ENCODE peak calls at places on chromosomes 13 and 19, in eight cellular contexts. One of them, this sample, is unnamed.

GRCh38 chr13:94339116-94339687 is 140.3 kb downstream of the DCT start:
- DNase-seq in RPMI8226: no peak
- DNase-seq in A172: no peak
- DNase-seq in T-helper 17 cell: no peak
- DNase-seq in Jurkat, Clone E6-1: no peak
- DNase-seq in NCI-H1105: no peak
- DNase-seq in activated naive CD4-positive, alpha-beta T cell treated with anti-CD3 and anti-CD28 coated beads for 36 hours: no peak
- DNase-seq in PC-3: no peak
- DNase-seq in this sample: no peak

GRCh38 chr19:9535934-9536333 is 2.5 kb downstream of the ZNF426 start:
- DNase-seq in RPMI8226: no peak
- DNase-seq in A172: no peak
- DNase-seq in T-helper 17 cell: no peak
- DNase-seq in Jurkat, Clone E6-1: no peak
- DNase-seq in NCI-H1105: no peak
- DNase-seq in activated naive CD4-positive, alpha-beta T cell treated with anti-CD3 and anti-CD28 coated beads for 36 hours: no peak
- DNase-seq in PC-3: no peak
- DNase-seq in this sample: no peak

GRCh38 chr19:18418034-18418724 is 1.0 kb upstream of the SSBP4 start:
- DNase-seq in RPMI8226: peak
- DNase-seq in A172: no peak
- DNase-seq in T-helper 17 cell: no peak
- DNase-seq in Jurkat, Clone E6-1: no peak
- DNase-seq in NCI-H1105: no peak
- DNase-seq in activated naive CD4-positive, alpha-beta T cell treated with anti-CD3 and anti-CD28 coated beads for 36 hours: no peak
- DNase-seq in PC-3: no peak
- DNase-seq in this sample: peak

GRCh38 chr19:48991823-48992570 is 1.1 kb downstream of the GYS1 start:
- DNase-seq in RPMI8226: no peak
- DNase-seq in A172: peak
- DNase-seq in T-helper 17 cell: no peak
- DNase-seq in Jurkat, Clone E6-1: no peak
- DNase-seq in NCI-H1105: no peak
- DNase-seq in activated naive CD4-positive, alpha-beta T cell treated with anti-CD3 and anti-CD28 coated beads for 36 hours: no peak
- DNase-seq in PC-3: peak
- DNase-seq in this sample: peak

GRCh38 chr19:45050036-45050435 is 11.2 kb downstream of the CLASRP start:
- DNase-seq in RPMI8226: no peak
- DNase-seq in A172: no peak
- DNase-seq in T-helper 17 cell: no peak
- DNase-seq in Jurkat, Clone E6-1: no peak
- DNase-seq in NCI-H1105: no peak
- DNase-seq in activated naive CD4-positive, alpha-beta T cell treated with anti-CD3 and anti-CD28 coated beads for 36 hours: no peak
- DNase-seq in PC-3: no peak
- DNase-seq in this sample: no peak

GRCh38 chr13:32938907-32939306 is 77.3 kb upstream of the KL start:
- DNase-seq in RPMI8226: no peak
- DNase-seq in A172: peak
- DNase-seq in T-helper 17 cell: no peak
- DNase-seq in Jurkat, Clone E6-1: no peak
- DNase-seq in NCI-H1105: no peak
- DNase-seq in activated naive CD4-positive, alpha-beta T cell treated with anti-CD3 and anti-CD28 coated beads for 36 hours: no peak
- DNase-seq in PC-3: peak
- DNase-seq in this sample: no peak

GRCh38 chr13:96617528-96617927 is 376.7 kb downstream of the OXGR1 start:
- DNase-seq in RPMI8226: no peak
- DNase-seq in A172: no peak
- DNase-seq in T-helper 17 cell: no peak
- DNase-seq in Jurkat, Clone E6-1: no peak
- DNase-seq in NCI-H1105: no peak
- DNase-seq in activated naive CD4-positive, alpha-beta T cell treated with anti-CD3 and anti-CD28 coated beads for 36 hours: no peak
- DNase-seq in PC-3: no peak
- DNase-seq in this sample: no peak

GRCh38 chr13:48595330-48596127 is 58.2 kb upstream of the CYSLTR2 start:
- DNase-seq in RPMI8226: peak
- DNase-seq in A172: peak
- DNase-seq in T-helper 17 cell: peak
- DNase-seq in Jurkat, Clone E6-1: peak
- DNase-seq in NCI-H1105: no peak
- DNase-seq in activated naive CD4-positive, alpha-beta T cell treated with anti-CD3 and anti-CD28 coated beads for 36 hours: peak
- DNase-seq in PC-3: peak
- DNase-seq in this sample: peak

GRCh38 chr19:53254451-53255341 is at the start of gene ZNF677:
- DNase-seq in RPMI8226: no peak
- DNase-seq in A172: peak
- DNase-seq in T-helper 17 cell: peak
- DNase-seq in Jurkat, Clone E6-1: no peak
- DNase-seq in NCI-H1105: no peak
- DNase-seq in activated naive CD4-positive, alpha-beta T cell treated with anti-CD3 and anti-CD28 coated beads for 36 hours: peak
- DNase-seq in PC-3: peak
- DNase-seq in this sample: peak

GRCh38 chr13:27449081-27449603 is 1.2 kb downstream of the MTIF3 start:
- DNase-seq in RPMI8226: no peak
- DNase-seq in A172: no peak
- DNase-seq in T-helper 17 cell: no peak
- DNase-seq in Jurkat, Clone E6-1: no peak
- DNase-seq in NCI-H1105: no peak
- DNase-seq in activated naive CD4-positive, alpha-beta T cell treated with anti-CD3 and anti-CD28 coated beads for 36 hours: no peak
- DNase-seq in PC-3: peak
- DNase-seq in this sample: no peak

GRCh38 chr19:29687244-29687896 is 22.1 kb downstream of the PLEKHF1 start:
- DNase-seq in RPMI8226: no peak
- DNase-seq in A172: peak
- DNase-seq in T-helper 17 cell: no peak
- DNase-seq in Jurkat, Clone E6-1: no peak
- DNase-seq in NCI-H1105: no peak
- DNase-seq in activated naive CD4-positive, alpha-beta T cell treated with anti-CD3 and anti-CD28 coated beads for 36 hours: peak
- DNase-seq in PC-3: peak
- DNase-seq in this sample: no peak

GRCh38 chr13:24118576-24118975 is 41.9 kb upstream of the SPATA13 start:
- DNase-seq in RPMI8226: no peak
- DNase-seq in A172: no peak
- DNase-seq in T-helper 17 cell: no peak
- DNase-seq in Jurkat, Clone E6-1: peak
- DNase-seq in NCI-H1105: no peak
- DNase-seq in activated naive CD4-positive, alpha-beta T cell treated with anti-CD3 and anti-CD28 coated beads for 36 hours: no peak
- DNase-seq in PC-3: no peak
- DNase-seq in this sample: no peak

GRCh38 chr13:97535619-97536018 is 101.7 kb downstream of the RAP2A start:
- DNase-seq in RPMI8226: no peak
- DNase-seq in A172: peak
- DNase-seq in T-helper 17 cell: no peak
- DNase-seq in Jurkat, Clone E6-1: no peak
- DNase-seq in NCI-H1105: no peak
- DNase-seq in activated naive CD4-positive, alpha-beta T cell treated with anti-CD3 and anti-CD28 coated beads for 36 hours: no peak
- DNase-seq in PC-3: peak
- DNase-seq in this sample: no peak

GRCh38 chr13:45695198-45695730 is 6.9 kb upstream of the CBY2 start:
- DNase-seq in RPMI8226: no peak
- DNase-seq in A172: no peak
- DNase-seq in T-helper 17 cell: no peak
- DNase-seq in Jurkat, Clone E6-1: no peak
- DNase-seq in NCI-H1105: no peak
- DNase-seq in activated naive CD4-positive, alpha-beta T cell treated with anti-CD3 and anti-CD28 coated beads for 36 hours: peak
- DNase-seq in PC-3: no peak
- DNase-seq in this sample: peak

GRCh38 chr19:36371886-36372285 is 7.1 kb downstream of the ZFP14 start:
- DNase-seq in RPMI8226: no peak
- DNase-seq in A172: no peak
- DNase-seq in T-helper 17 cell: no peak
- DNase-seq in Jurkat, Clone E6-1: no peak
- DNase-seq in NCI-H1105: no peak
- DNase-seq in activated naive CD4-positive, alpha-beta T cell treated with anti-CD3 and anti-CD28 coated beads for 36 hours: no peak
- DNase-seq in PC-3: no peak
- DNase-seq in this sample: no peak

GRCh38 chr19:13597625-13598024 is 91.3 kb upstream of the CACNA1A start:
- DNase-seq in RPMI8226: peak
- DNase-seq in A172: peak
- DNase-seq in T-helper 17 cell: no peak
- DNase-seq in Jurkat, Clone E6-1: peak
- DNase-seq in NCI-H1105: peak
- DNase-seq in activated naive CD4-positive, alpha-beta T cell treated with anti-CD3 and anti-CD28 coated beads for 36 hours: peak
- DNase-seq in PC-3: peak
- DNase-seq in this sample: peak

GRCh38 chr13:98267080-98267912 is 90.2 kb upstream of the RNF113B start:
- DNase-seq in RPMI8226: no peak
- DNase-seq in A172: no peak
- DNase-seq in T-helper 17 cell: no peak
- DNase-seq in Jurkat, Clone E6-1: no peak
- DNase-seq in NCI-H1105: no peak
- DNase-seq in activated naive CD4-positive, alpha-beta T cell treated with anti-CD3 and anti-CD28 coated beads for 36 hours: no peak
- DNase-seq in PC-3: no peak
- DNase-seq in this sample: peak

GRCh38 chr19:32397736-32398135 is 7.8 kb upstream of the DPY19L3 start:
- DNase-seq in RPMI8226: no peak
- DNase-seq in A172: peak
- DNase-seq in T-helper 17 cell: no peak
- DNase-seq in Jurkat, Clone E6-1: no peak
- DNase-seq in NCI-H1105: no peak
- DNase-seq in activated naive CD4-positive, alpha-beta T cell treated with anti-CD3 and anti-CD28 coated beads for 36 hours: no peak
- DNase-seq in PC-3: peak
- DNase-seq in this sample: no peak

GRCh38 chr19:39212377-39212742 is 8.3 kb upstream of the SYCN start:
- DNase-seq in RPMI8226: peak
- DNase-seq in A172: peak
- DNase-seq in T-helper 17 cell: no peak
- DNase-seq in Jurkat, Clone E6-1: peak
- DNase-seq in NCI-H1105: no peak
- DNase-seq in activated naive CD4-positive, alpha-beta T cell treated with anti-CD3 and anti-CD28 coated beads for 36 hours: peak
- DNase-seq in PC-3: peak
- DNase-seq in this sample: peak

GRCh38 chr19:4316940-4317339 is 12.5 kb downstream of the FSD1 start:
- DNase-seq in RPMI8226: no peak
- DNase-seq in A172: no peak
- DNase-seq in T-helper 17 cell: no peak
- DNase-seq in Jurkat, Clone E6-1: no peak
- DNase-seq in NCI-H1105: no peak
- DNase-seq in activated naive CD4-positive, alpha-beta T cell treated with anti-CD3 and anti-CD28 coated beads for 36 hours: no peak
- DNase-seq in PC-3: no peak
- DNase-seq in this sample: no peak

GRCh38 chr19:4082172-4082571 is 15.5 kb upstream of the ZBTB7A start:
- DNase-seq in RPMI8226: no peak
- DNase-seq in A172: no peak
- DNase-seq in T-helper 17 cell: no peak
- DNase-seq in Jurkat, Clone E6-1: no peak
- DNase-seq in NCI-H1105: no peak
- DNase-seq in activated naive CD4-positive, alpha-beta T cell treated with anti-CD3 and anti-CD28 coated beads for 36 hours: no peak
- DNase-seq in PC-3: no peak
- DNase-seq in this sample: no peak

GRCh38 chr19:46015961-46016425 is 6.9 kb downstream of the PGLYRP1 start:
- DNase-seq in RPMI8226: no peak
- DNase-seq in A172: no peak
- DNase-seq in T-helper 17 cell: peak
- DNase-seq in Jurkat, Clone E6-1: no peak
- DNase-seq in NCI-H1105: no peak
- DNase-seq in activated naive CD4-positive, alpha-beta T cell treated with anti-CD3 and anti-CD28 coated beads for 36 hours: peak
- DNase-seq in PC-3: no peak
- DNase-seq in this sample: no peak

GRCh38 chr19:38046254-38047047 is 139.4 kb downstream of the SIPA1L3 start:
- DNase-seq in RPMI8226: peak
- DNase-seq in A172: no peak
- DNase-seq in T-helper 17 cell: no peak
- DNase-seq in Jurkat, Clone E6-1: no peak
- DNase-seq in NCI-H1105: no peak
- DNase-seq in activated naive CD4-positive, alpha-beta T cell treated with anti-CD3 and anti-CD28 coated beads for 36 hours: peak
- DNase-seq in PC-3: no peak
- DNase-seq in this sample: peak

GRCh38 chr19:42076375-42076944 is 494 bp downstream of the ZNF574 start:
- DNase-seq in RPMI8226: no peak
- DNase-seq in A172: no peak
- DNase-seq in T-helper 17 cell: peak
- DNase-seq in Jurkat, Clone E6-1: no peak
- DNase-seq in NCI-H1105: no peak
- DNase-seq in activated naive CD4-positive, alpha-beta T cell treated with anti-CD3 and anti-CD28 coated beads for 36 hours: peak
- DNase-seq in PC-3: peak
- DNase-seq in this sample: peak

GRCh38 chr13:41696163-41697003 is 239.0 kb downstream of the RGCC start:
- DNase-seq in RPMI8226: no peak
- DNase-seq in A172: peak
- DNase-seq in T-helper 17 cell: no peak
- DNase-seq in Jurkat, Clone E6-1: no peak
- DNase-seq in NCI-H1105: no peak
- DNase-seq in activated naive CD4-positive, alpha-beta T cell treated with anti-CD3 and anti-CD28 coated beads for 36 hours: no peak
- DNase-seq in PC-3: peak
- DNase-seq in this sample: peak

GRCh38 chr19:372306-372890 is 27.8 kb upstream of the MIER2 start:
- DNase-seq in RPMI8226: peak
- DNase-seq in A172: peak
- DNase-seq in T-helper 17 cell: no peak
- DNase-seq in Jurkat, Clone E6-1: peak
- DNase-seq in NCI-H1105: no peak
- DNase-seq in activated naive CD4-positive, alpha-beta T cell treated with anti-CD3 and anti-CD28 coated beads for 36 hours: no peak
- DNase-seq in PC-3: no peak
- DNase-seq in this sample: no peak

GRCh38 chr19:12555456-12555930 is 4.2 kb upstream of the ZNF564 start:
- DNase-seq in RPMI8226: no peak
- DNase-seq in A172: no peak
- DNase-seq in T-helper 17 cell: no peak
- DNase-seq in Jurkat, Clone E6-1: no peak
- DNase-seq in NCI-H1105: no peak
- DNase-seq in activated naive CD4-positive, alpha-beta T cell treated with anti-CD3 and anti-CD28 coated beads for 36 hours: no peak
- DNase-seq in PC-3: no peak
- DNase-seq in this sample: no peak

GRCh38 chr19:1683869-1684572 is 31.6 kb upstream of the TCF3 start:
- DNase-seq in RPMI8226: no peak
- DNase-seq in A172: no peak
- DNase-seq in T-helper 17 cell: no peak
- DNase-seq in Jurkat, Clone E6-1: no peak
- DNase-seq in NCI-H1105: no peak
- DNase-seq in activated naive CD4-positive, alpha-beta T cell treated with anti-CD3 and anti-CD28 coated beads for 36 hours: no peak
- DNase-seq in PC-3: no peak
- DNase-seq in this sample: no peak

GRCh38 chr19:35161434-35161743 is 6.9 kb downstream of the FXYD5 start:
- DNase-seq in RPMI8226: no peak
- DNase-seq in A172: no peak
- DNase-seq in T-helper 17 cell: no peak
- DNase-seq in Jurkat, Clone E6-1: no peak
- DNase-seq in NCI-H1105: no peak
- DNase-seq in activated naive CD4-positive, alpha-beta T cell treated with anti-CD3 and anti-CD28 coated beads for 36 hours: no peak
- DNase-seq in PC-3: no peak
- DNase-seq in this sample: no peak

GRCh38 chr19:42178791-42179500 is 38.5 kb downstream of the DEDD2 start:
- DNase-seq in RPMI8226: no peak
- DNase-seq in A172: no peak
- DNase-seq in T-helper 17 cell: no peak
- DNase-seq in Jurkat, Clone E6-1: peak
- DNase-seq in NCI-H1105: peak
- DNase-seq in activated naive CD4-positive, alpha-beta T cell treated with anti-CD3 and anti-CD28 coated beads for 36 hours: peak
- DNase-seq in PC-3: no peak
- DNase-seq in this sample: peak

GRCh38 chr19:48359123-48359522 is 4.6 kb downstream of the TMEM143 start:
- DNase-seq in RPMI8226: no peak
- DNase-seq in A172: no peak
- DNase-seq in T-helper 17 cell: no peak
- DNase-seq in Jurkat, Clone E6-1: no peak
- DNase-seq in NCI-H1105: no peak
- DNase-seq in activated naive CD4-positive, alpha-beta T cell treated with anti-CD3 and anti-CD28 coated beads for 36 hours: no peak
- DNase-seq in PC-3: no peak
- DNase-seq in this sample: no peak

GRCh38 chr19:4103073-4103418 is 20.9 kb downstream of the MAP2K2 start:
- DNase-seq in RPMI8226: no peak
- DNase-seq in A172: peak
- DNase-seq in T-helper 17 cell: no peak
- DNase-seq in Jurkat, Clone E6-1: no peak
- DNase-seq in NCI-H1105: no peak
- DNase-seq in activated naive CD4-positive, alpha-beta T cell treated with anti-CD3 and anti-CD28 coated beads for 36 hours: no peak
- DNase-seq in PC-3: peak
- DNase-seq in this sample: no peak

GRCh38 chr19:35355851-35356460 is 2.3 kb upstream of the FFAR3 start:
- DNase-seq in RPMI8226: no peak
- DNase-seq in A172: no peak
- DNase-seq in T-helper 17 cell: no peak
- DNase-seq in Jurkat, Clone E6-1: no peak
- DNase-seq in NCI-H1105: no peak
- DNase-seq in activated naive CD4-positive, alpha-beta T cell treated with anti-CD3 and anti-CD28 coated beads for 36 hours: no peak
- DNase-seq in PC-3: no peak
- DNase-seq in this sample: no peak

GRCh38 chr19:10305139-10305806 is 4.3 kb downstream of the ZGLP1 start:
- DNase-seq in RPMI8226: no peak
- DNase-seq in A172: peak
- DNase-seq in T-helper 17 cell: no peak
- DNase-seq in Jurkat, Clone E6-1: no peak
- DNase-seq in NCI-H1105: no peak
- DNase-seq in activated naive CD4-positive, alpha-beta T cell treated with anti-CD3 and anti-CD28 coated beads for 36 hours: no peak
- DNase-seq in PC-3: no peak
- DNase-seq in this sample: no peak

This sample was measured in GM12865.